ENCODE peak calls at places on chromosomes 12 and 14, in five cellular contexts. I is germinal center, B is stromal cell of bone marrow, Q is astrocyte of the spinal cord, W is posterior vena cava. A is an unnamed sample.

GRCh38 chr12:52522346-52523011 is 2.3 kb upstream of the KRT5 start:
- DNase-seq in I (no peak), B (no peak), Q (no peak), W (no peak), A (no peak)

GRCh38 chr12:19893514-19893913 is 454.2 kb downstream of the AEBP2 start:
- DNase-seq in I (no peak), B (no peak), Q (peak), W (no peak), A (peak)

GRCh38 chr14:50007123-50007903 is 109.1 kb downstream of the VCPKMT start:
- DNase-seq in I (no peak), B (no peak), Q (no peak), W (no peak), A (no peak)

GRCh38 chr14:105203057-105203494 is 22.0 kb upstream of the NUDT14 start:
- DNase-seq in I (peak), B (peak), Q (peak), W (peak), A (peak)

GRCh38 chr12:33575346-33575745 is 135.7 kb upstream of the SYT10 start:
- DNase-seq in I (no peak), B (no peak), Q (no peak), W (no peak), A (no peak)

GRCh38 chr12:49643961-49644619 is 20.7 kb downstream of the PRPF40B start:
- DNase-seq in I (no peak), B (no peak), Q (no peak), W (no peak), A (no peak)

GRCh38 chr14:54848910-54849309 is 53.7 kb downstream of the GCH1 start:
- DNase-seq in I (no peak), B (no peak), Q (no peak), W (no peak), A (no peak)

GRCh38 chr12:20024194-20024593 is 344.1 kb upstream of the PDE3A start:
- DNase-seq in I (no peak), B (peak), Q (no peak), W (no peak), A (peak)